ENCODE peak calls at places on chromosomes 6 and 20, in five cellular contexts. U, P, J, S and Z are unnamed samples. For H3K4me1, the result is how much of the 10 kb centered on the place peaks cover.

GRCh38 chr6:142058216-142058925 is 74.4 kb upstream of the GJE1 start:
- DNase-seq in J (no peak), U (no peak), S (no peak), P (no peak), Z (no peak)

GRCh38 chr6:22126910-22127309 is 169.9 kb downstream of the PRL start:
- DNase-seq in S (no peak), U (no peak), P (no peak), J (no peak), Z (no peak)

GRCh38 chr6:31970604-31971271 is 1.2 kb downstream of the DXO start:
- DNase-seq in P (no peak), J (no peak), U (no peak), S (peak), Z (no peak)

GRCh38 chr20:62733891-62734290 is 25.3 kb downstream of the NTSR1 start:
- DNase-seq in U (no peak), S (no peak), P (no peak), J (no peak), Z (no peak)

GRCh38 chr20:14488756-14489479 is 151.5 kb upstream of the FLRT3 start:
- DNase-seq in J (no peak), S (no peak), P (no peak), U (no peak), Z (no peak)

GRCh38 chr6:169072127-169073042 is 181.3 kb downstream of the THBS2 start:
- DNase-seq in J (no peak), S (no peak), P (no peak), U (no peak), Z (no peak)

GRCh38 chr6:12354499-12354898 is 64.3 kb downstream of the EDN1 start:
- DNase-seq in J (no peak), U (peak), P (no peak), S (no peak), Z (peak)

GRCh38 chr20:18805881-18806280 is 7.7 kb upstream of the SCP2D1 start:
- DNase-seq in U (no peak), S (no peak), J (no peak), P (no peak), Z (no peak)

GRCh38 chr20:45967551-45968080 is 4.4 kb downstream of the ZNF335 start:
- DNase-seq in U (no peak), P (no peak), J (no peak), S (no peak), Z (no peak)

GRCh38 chr6:153160221-153160620 is 29.1 kb upstream of the RGS17 start:
- DNase-seq in J (no peak), S (no peak), U (no peak), P (peak), Z (no peak)

GRCh38 chr20:25061103-25061799 is 3.3 kb upstream of the ACSS1 start:
- DNase-seq in P (peak), J (no peak), U (no peak), S (no peak), Z (no peak)

GRCh38 chr6:142165227-142165626 is 18.2 kb downstream of the VTA1 start:
- DNase-seq in S (no peak), U (no peak), P (no peak), J (no peak), Z (no peak)

GRCh38 chr20:44706371-44707258 is 8.6 kb upstream of the CCN5 start:
- DNase-seq in U (no peak), P (no peak), J (no peak), S (no peak), Z (no peak)

GRCh38 chr6:44920952-44921491 is 407.1 kb upstream of the RUNX2 start:
- DNase-seq in J (no peak), U (no peak), S (no peak), P (peak), Z (no peak)

GRCh38 chr6:18179770-18180393 is 24.7 kb downstream of the KDM1B start:
- DNase-seq in S (no peak), J (no peak), U (no peak), P (no peak), Z (no peak)

GRCh38 chr20:51562334-51563140 is 20.0 kb upstream of the NFATC2 start:
- DNase-seq in U (no peak), J (peak), P (no peak), S (peak), Z (peak)
- H3K4me1 ChIP-seq in U (under half), J (under half), P (half or more), S (under half), Z (under half)

GRCh38 chr6:75933387-75933975 is 139.0 kb downstream of the IMPG1 start:
- DNase-seq in S (no peak), J (no peak), U (no peak), P (peak), Z (no peak)

GRCh38 chr6:75935473-75935793 is 137.0 kb downstream of the IMPG1 start:
- DNase-seq in P (no peak), S (no peak), J (no peak), U (no peak), Z (no peak)

GRCh38 chr6:75932067-75932466 is 140.4 kb downstream of the IMPG1 start:
- DNase-seq in U (no peak), J (peak), S (peak), P (peak), Z (peak)

GRCh38 chr6:75936682-75937081 is 135.8 kb downstream of the IMPG1 start:
- DNase-seq in P (no peak), J (no peak), U (no peak), S (no peak), Z (no peak)

DNA sequence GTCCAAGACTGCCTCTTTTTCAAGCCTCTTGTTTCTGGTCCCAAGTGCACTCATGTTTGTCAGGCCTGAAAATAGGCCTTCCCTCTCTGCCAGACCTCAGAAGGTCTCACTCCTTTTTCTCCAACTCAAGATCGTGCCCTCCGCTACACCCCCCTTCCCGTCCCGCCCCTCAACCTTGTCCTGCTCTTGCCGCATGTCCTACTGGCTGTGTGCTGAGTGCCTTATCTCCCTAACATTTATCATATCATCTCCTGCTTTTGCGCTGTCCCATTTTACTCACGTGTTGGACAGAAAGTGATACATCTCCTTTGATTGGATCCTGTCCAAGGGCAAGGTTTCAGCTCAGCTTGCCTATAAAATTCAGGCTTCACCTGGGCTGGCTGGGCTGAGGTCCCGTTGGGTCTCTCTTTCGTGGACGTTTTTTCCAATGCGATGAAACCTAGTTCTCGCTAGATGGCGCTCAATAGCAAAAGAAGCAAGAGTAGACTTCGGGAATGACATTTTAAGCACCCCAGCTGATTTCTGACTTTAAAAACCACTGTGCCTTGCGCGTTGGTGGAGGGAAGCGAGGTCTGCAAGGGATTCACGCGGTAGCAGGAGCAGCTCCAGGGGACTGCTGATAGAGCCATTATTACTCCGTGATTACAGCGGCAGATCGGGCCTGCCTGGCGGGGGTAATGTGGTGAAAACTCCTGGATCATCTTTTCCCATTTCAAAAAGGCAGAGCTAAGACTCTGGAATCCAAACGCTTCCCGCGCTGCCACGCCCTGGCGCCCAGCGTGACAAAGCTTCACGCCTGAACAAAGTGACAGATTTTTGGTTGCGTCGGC is 137.6 kb downstream of the IMPG1 start:
- DNase-seq in J (peak), P (peak), U (peak), S (peak), Z (peak)
- H3K9ac ChIP-seq in J (no peak), P (no peak), U (no peak), S (no peak), Z (no peak)

GRCh38 chr6:128601060-128601459 is 80.7 kb upstream of the PTPRK start:
- DNase-seq in J (no peak), S (no peak), P (no peak), U (no peak), Z (no peak)

GRCh38 chr6:128606611-128607010 is 86.2 kb upstream of the PTPRK start:
- DNase-seq in S (no peak), U (no peak), J (no peak), P (no peak), Z (no peak)

GRCh38 chr6:128600397-128600951 is 80.1 kb upstream of the PTPRK start:
- DNase-seq in P (no peak), J (no peak), S (peak), U (peak), Z (no peak)

DNA sequence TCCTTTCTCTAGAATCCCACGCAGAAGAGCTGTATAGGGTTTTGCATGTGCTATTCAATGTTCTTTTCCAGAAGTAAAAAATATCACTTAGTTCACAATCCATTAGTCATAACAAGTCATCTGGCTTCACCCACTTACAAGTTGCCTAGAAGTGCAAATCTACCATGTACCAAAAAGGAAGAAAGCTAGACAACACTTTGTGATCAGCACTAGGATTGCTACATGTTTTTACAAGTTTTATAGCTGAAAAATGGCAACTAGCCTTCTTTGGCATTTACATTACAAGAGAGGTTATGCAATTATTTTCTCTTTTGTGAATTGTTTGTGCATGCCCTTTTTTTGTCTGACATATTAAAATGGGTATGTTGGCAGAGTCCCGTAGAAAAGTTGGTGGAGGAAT is 85.6 kb upstream of the PTPRK start:
- DNase-seq in P (no peak), J (no peak), U (no peak), S (no peak), Z (no peak)
- TF ChIP-seq YY1 in P (no peak), J (no peak), U (no peak), S (no peak), Z (no peak)

DNA sequence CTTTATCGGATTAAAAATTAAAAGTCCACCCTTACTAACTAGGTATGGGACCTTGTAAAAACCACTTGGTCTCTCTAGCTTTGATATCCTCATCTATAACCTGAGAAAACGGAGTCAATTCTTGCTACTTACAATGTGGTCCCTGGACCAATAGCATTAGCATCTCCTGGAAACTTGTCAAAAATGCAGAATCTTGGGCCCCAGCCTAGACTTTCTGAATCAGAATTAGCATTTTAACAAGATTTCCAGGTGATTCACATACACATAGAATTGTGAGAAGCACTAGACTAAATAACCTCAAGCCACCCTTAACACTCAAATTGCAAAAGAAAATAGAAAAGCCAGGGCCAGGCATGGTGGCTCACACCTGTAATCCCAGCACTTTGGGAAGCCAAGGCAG is 96.6 kb downstream of the RNGTT start:
- DNase-seq in U (no peak), S (no peak), J (no peak), P (no peak), Z (no peak)
- H3K4me1 ChIP-seq in U (under half), S (under half), J (under half), P (under half), Z (under half)

DNA sequence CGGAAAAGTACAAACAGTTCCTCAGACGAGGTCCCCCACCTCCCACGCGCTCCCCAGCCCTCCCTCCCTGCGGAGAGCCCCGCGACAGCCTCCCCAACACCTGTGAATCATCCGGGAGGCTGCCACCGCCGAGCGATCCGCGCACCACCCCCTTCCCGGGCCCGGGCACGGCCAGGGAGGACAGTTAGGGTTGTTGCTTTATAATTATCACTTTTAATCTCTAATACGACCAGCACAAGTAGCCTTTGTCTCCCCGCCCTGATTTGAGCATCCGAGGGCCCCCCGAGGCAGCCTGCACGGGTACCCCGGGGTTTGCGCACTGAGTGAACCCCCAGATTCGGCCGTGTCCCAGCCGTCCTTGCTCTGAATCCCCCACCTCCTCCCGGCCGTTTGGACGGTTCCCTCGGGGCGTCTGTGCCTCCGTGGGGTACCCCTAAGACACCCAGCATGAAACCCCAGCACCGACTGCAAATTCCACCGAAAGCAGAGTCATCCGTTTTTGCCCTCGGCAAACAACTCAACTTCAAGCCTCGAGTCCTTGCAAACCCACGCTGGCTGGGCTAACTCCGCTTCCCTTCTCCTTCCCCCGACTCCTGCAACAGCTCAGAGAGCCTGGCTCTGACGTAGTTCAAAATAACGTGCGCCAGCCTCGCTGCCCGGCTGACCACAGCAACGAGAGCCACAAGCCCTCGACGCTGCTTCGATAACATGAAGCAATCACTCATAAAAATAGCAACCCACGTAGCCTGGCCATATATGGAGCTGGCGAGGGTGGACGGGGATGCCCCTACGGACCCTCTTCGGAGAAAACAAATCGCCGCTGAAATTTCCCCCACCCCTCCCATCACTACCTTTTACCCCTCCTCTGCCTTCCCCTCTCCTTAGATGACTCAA is 866 bp upstream of the SNAP25 start:
- DNase-seq in U (no peak), S (peak), J (no peak), P (no peak), Z (no peak)
- H3K9ac ChIP-seq in U (no peak), S (peak), J (no peak), P (no peak), Z (peak)

GRCh38 chr20:58715709-58716475 is 23.3 kb downstream of the NPEPL1 start:
- DNase-seq in S (peak), P (no peak), J (no peak), U (no peak), Z (no peak)

GRCh38 chr20:58714923-58715708 is 22.5 kb downstream of the NPEPL1 start:
- DNase-seq in S (peak), U (no peak), P (no peak), J (no peak), Z (no peak)

GRCh38 chr20:58717278-58718091 is 24.9 kb downstream of the NPEPL1 start:
- DNase-seq in P (no peak), S (no peak), U (no peak), J (no peak), Z (no peak)

GRCh38 chr20:58718121-58718563 is 25.5 kb downstream of the NPEPL1 start:
- DNase-seq in S (peak), P (no peak), U (no peak), J (no peak), Z (no peak)

DNA sequence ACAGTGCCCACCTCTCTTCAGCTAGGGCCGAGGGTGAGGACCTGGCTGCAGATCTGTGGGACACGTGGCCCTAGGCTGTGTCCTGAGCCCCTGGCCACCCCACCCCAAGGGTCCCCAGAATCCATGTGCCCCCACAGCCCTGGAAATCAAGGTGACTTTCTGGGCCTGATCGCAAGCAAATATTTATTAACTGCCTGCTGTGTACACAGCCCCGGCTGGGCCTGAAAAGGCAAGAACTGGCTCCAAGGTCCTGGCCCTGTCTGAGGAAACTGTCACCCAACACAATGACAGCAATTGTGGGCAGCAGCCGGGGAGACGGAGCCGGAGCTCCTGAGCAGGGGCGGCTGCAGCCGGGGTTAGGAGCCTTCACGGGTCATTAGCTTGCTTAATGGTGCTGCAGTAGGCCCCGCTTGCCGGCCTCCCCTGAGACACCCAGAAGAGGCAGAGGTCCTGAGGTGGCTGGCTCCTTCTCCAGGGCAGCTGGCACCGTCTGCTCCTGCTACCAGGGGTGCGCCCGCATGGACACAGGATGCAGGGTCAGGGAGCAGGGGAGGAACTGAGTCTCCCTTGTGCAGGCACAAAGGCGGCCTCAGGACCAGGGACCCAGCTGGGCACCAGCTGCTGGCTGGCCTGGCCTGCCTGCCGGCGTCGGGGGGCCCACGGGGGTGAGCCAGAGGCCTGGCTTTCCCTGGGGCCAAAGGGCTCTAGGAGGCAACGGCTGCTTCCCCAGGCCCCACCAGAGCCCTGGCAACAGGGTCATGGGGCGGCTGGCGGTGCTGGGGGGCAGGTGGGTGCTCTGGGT is 24.1 kb downstream of the NPEPL1 start:
- DNase-seq in U (no peak), S (peak), J (no peak), P (peak), Z (no peak)
- TF ChIP-seq YY1 in U (no peak), S (no peak), J (no peak), P (no peak), Z (no peak)